ENCODE peak calls at places on chromosomes 5 and 9, in eight cellular contexts. E is adrenal gland, R is ovary, O is stomach, A is body of pancreas, Q is A549, T is GM12891, W is uterus. V is an unnamed sample.
A peak's percentile ranks its signal among the peaks of the same experiment; 100 is the strongest.

GRCh38 chr9:85743290-85744128 is 1.8 kb upstream of the AGTPBP1 start:
- DNase-seq in E (peak; percentile 16), R (no peak), O (peak; percentile 34), A (peak; percentile 47), Q (peak; percentile 71), T (no peak), W (no peak), V (peak; percentile 39)

GRCh38 chr9:110997847-110998246 is 40.4 kb downstream of the LPAR1 start:
- DNase-seq in E (no peak), R (no peak), O (no peak), A (no peak), Q (no peak), T (no peak), W (no peak), V (no peak)

GRCh38 chr5:149546974-149547373 is 4.3 kb downstream of the CSNK1A1 start:
- DNase-seq in E (no peak), R (no peak), O (no peak), A (no peak), Q (no peak), T (no peak), W (no peak), V (no peak)

GRCh38 chr5:130400091-130400490 is 495.8 kb downstream of the CHSY3 start:
- DNase-seq in E (no peak), R (no peak), O (no peak), A (no peak), Q (peak; percentile 52), T (no peak), W (no peak), V (no peak)

GRCh38 chr5:150582281-150582791 is 58.1 kb upstream of the SYNPO start:
- DNase-seq in E (no peak), R (peak; percentile 90), O (peak; percentile 79), A (peak; percentile 85), Q (no peak), T (no peak), W (peak; percentile 66), V (peak; percentile 66)

GRCh38 chr5:116479776-116480675 is 94.6 kb downstream of the SEMA6A start:
- DNase-seq in E (no peak), R (no peak), O (no peak), A (no peak), Q (no peak), T (no peak), W (no peak), V (no peak)

GRCh38 chr5:14665949-14666741 is 1.6 kb downstream of the OTULIN start:
- DNase-seq in E (no peak), R (no peak), O (no peak), A (peak; percentile 34), Q (peak; percentile 17), T (no peak), W (no peak), V (peak; percentile 47)

GRCh38 chr9:38027714-38028113 is 41.3 kb downstream of the SHB start:
- DNase-seq in E (no peak), R (no peak), O (no peak), A (no peak), Q (no peak), T (no peak), W (no peak), V (no peak)

GRCh38 chr9:114756920-114757319 is 48.9 kb downstream of the TNFSF15 start:
- DNase-seq in E (no peak), R (no peak), O (no peak), A (no peak), Q (no peak), T (no peak), W (no peak), V (no peak)

GRCh38 chr5:166505546-166505945 is 1785.9 kb upstream of the WWC1 start:
- DNase-seq in E (no peak), R (no peak), O (no peak), A (no peak), Q (no peak), T (no peak), W (no peak), V (no peak)

GRCh38 chr5:95261369-95262175 is 23.3 kb downstream of the MCTP1 start:
- DNase-seq in E (no peak), R (no peak), O (no peak), A (peak; percentile 25), Q (peak; percentile 36), T (no peak), W (no peak), V (no peak)

GRCh38 chr5:139700711-139701693 is 52.9 kb downstream of the CXXC5 start:
- DNase-seq in E (no peak), R (no peak), O (no peak), A (peak; percentile 55), Q (no peak), T (no peak), W (no peak), V (no peak)
- TF ChIP-seq POLR2A in E (no peak), R (no peak), O (no peak), A (no peak), Q (no peak), T (no peak), W (no peak), V (no peak)

GRCh38 chr5:136027316-136027715 is 1.5 kb upstream of the TGFBI start:
- DNase-seq in E (no peak), R (no peak), O (no peak), A (no peak), Q (no peak), T (no peak), W (no peak), V (no peak)

GRCh38 chr5:136030252-136030651 is 1.5 kb downstream of the TGFBI start:
- DNase-seq in E (no peak), R (no peak), O (no peak), A (no peak), Q (no peak), T (no peak), W (no peak), V (no peak)

GRCh38 chr5:136028090-136028489 is 698 bp upstream of the TGFBI start:
- DNase-seq in E (no peak), R (no peak), O (no peak), A (no peak), Q (no peak), T (no peak), W (no peak), V (no peak)

GRCh38 chr5:136030956-136031611 is 2.3 kb downstream of the TGFBI start:
- DNase-seq in E (no peak), R (no peak), O (no peak), A (no peak), Q (no peak), T (no peak), W (no peak), V (no peak)

DNA sequence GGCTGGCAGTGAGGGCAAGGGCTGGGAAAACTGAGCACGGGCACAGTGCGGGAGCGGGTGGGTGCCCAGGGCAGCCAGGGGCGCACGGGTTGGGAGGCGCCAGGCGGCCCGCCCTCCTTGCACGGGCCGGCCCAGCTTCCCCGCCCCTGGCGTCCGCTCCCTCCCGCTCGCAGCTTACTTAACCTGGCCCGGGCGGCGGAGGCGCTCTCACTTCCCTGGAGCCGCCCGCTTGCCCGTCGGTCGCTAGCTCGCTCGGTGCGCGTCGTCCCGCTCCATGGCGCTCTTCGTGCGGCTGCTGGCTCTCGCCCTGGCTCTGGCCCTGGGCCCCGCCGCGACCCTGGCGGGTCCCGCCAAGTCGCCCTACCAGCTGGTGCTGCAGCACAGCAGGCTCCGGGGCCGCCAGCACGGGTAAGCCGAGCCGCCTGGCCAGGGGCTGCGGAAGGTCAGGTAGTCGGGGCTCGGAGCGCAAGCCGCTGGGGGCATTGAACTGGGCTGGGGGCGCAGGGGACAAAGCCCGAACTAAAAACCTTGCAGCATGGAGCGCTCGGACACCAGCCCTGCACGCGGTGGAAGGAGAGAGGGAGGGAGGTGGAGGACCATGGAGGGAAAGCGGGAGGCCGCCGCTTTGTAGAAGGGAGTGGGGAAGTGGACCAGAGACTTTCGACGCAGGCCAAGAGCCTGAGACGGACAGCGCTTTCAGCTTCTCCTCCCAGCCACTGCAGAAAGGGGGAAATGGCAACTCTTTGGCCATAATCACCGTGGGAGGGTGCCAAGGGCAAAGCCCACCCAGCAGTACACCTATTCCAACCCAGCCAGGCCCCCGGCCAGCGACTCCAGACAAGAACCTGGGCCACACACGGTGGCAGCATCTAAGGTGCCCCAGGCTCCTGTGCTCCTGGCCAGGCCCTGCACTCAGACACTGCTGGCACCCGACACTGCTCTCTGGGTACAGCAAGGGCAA is at the start of gene TGFBI:
- DNase-seq in E (peak; percentile 57), R (peak; percentile 40), O (peak; percentile 66), A (peak; percentile 69), Q (peak; percentile 78), T (no peak), W (peak; percentile 70), V (peak; percentile 82)
- TF ChIP-seq POLR2A in E (no peak), R (no peak), O (no peak), A (peak; percentile 57), Q (peak; percentile 98), T (no peak), W (peak; percentile 54), V (no peak)

GRCh38 chr9:109905472-109905871 is 125.5 kb downstream of the PALM2AKAP2 start:
- DNase-seq in E (no peak), R (no peak), O (no peak), A (no peak), Q (no peak), T (no peak), W (no peak), V (no peak)

GRCh38 chr9:109906766-109907382 is 126.9 kb downstream of the PALM2AKAP2 start:
- DNase-seq in E (no peak), R (no peak), O (no peak), A (no peak), Q (no peak), T (no peak), W (no peak), V (no peak)

GRCh38 chr9:109907810-109908458 is 127.9 kb downstream of the PALM2AKAP2 start:
- DNase-seq in E (no peak), R (no peak), O (no peak), A (no peak), Q (no peak), T (no peak), W (no peak), V (no peak)

GRCh38 chr9:109908459-109909390 is 128.7 kb downstream of the PALM2AKAP2 start:
- DNase-seq in E (no peak), R (no peak), O (no peak), A (no peak), Q (no peak), T (no peak), W (no peak), V (no peak)

GRCh38 chr9:109907400-109907799 is 127.4 kb downstream of the PALM2AKAP2 start:
- DNase-seq in E (peak; percentile 22), R (no peak), O (no peak), A (no peak), Q (no peak), T (no peak), W (no peak), V (peak; percentile 56)
- TF ChIP-seq POLR2A in E (no peak), R (no peak), O (no peak), A (no peak), Q (no peak), T (peak; percentile 44), W (no peak), V (no peak)

DNA sequence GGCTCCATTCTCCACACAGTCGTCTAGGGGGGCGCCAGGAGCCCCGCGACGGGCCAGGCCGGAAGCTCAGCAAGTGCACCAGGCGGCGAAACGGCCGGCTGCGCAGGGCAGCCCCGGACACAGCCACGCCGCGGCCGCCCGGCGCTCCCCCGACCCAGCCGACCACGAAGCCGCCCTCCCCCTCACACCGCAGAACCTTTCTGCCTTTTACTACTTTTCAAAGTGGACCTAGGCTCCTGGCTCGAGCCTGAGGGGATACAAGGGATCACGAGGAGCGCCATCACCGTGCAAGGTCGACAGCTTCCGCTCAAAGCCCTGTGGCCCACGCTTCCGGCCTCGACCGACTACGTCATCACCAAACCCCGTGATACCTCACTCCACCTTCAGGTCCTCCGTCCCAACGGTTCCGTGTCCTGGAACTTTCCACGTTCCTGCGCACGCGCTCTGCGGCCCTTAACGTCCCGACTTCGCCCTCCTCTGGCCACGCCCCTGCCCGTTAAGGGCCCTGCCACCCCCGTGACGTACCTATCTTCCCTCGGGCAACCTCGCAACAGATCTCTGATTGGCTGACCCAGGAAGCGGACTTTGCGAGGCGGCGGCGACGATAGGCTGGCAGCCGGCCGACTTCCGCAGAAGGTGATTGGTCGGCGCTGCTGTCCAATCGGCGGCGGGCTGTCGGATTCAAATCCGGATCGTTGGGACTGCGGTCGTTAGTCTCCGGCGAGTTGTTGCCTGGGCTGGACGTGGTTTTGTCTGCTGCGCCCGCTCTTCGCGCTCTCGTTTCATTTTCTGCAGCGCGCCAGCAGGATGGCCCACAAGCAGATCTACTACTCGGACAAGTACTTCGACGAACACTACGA is at the start of gene CKS2:
- DNase-seq in E (peak; percentile 100), R (peak; percentile 100), O (peak; percentile 100), A (peak; percentile 100), Q (peak; percentile 100), T (peak; percentile 92), W (peak; percentile 100), V (peak; percentile 100)
- TF ChIP-seq POLR2A in E (peak; percentile 97), R (peak; percentile 99), O (no peak), A (peak; percentile 98), Q (peak; percentile 99), T (peak; percentile 96), W (peak; percentile 95), V (peak; percentile 88)

V was measured in heart left ventricle.